ENCODE peak calls at places on chromosomes 6 and 20, in nine cellular contexts. L, S, C, R, F, Z, I, A and N are unnamed samples.

GRCh38 chr20:57711826-57712225 is 2.0 kb upstream of the PMEPA1 start:
- DNase-seq in L (no peak), S (no peak), C (no peak), R (no peak), F (no peak), Z (no peak), I (no peak), A (no peak), N (no peak)

GRCh38 chr6:132604635-132605150 is 15.2 kb upstream of the TAAR5 start:
- DNase-seq in L (no peak), S (no peak), C (no peak), R (no peak), F (no peak), Z (no peak), I (no peak), A (no peak), N (no peak)

GRCh38 chr6:26075063-26075717 is 12.0 kb upstream of the HFE start:
- DNase-seq in L (no peak), S (no peak), C (no peak), R (no peak), F (no peak), Z (no peak), I (no peak), A (no peak), N (no peak)

GRCh38 chr6:153003294-153003645 is 761 bp upstream of the MTRF1L start:
- DNase-seq in L (no peak), S (no peak), C (peak), R (no peak), F (peak), Z (peak), I (no peak), A (peak), N (no peak)

GRCh38 chr6:3850451-3851203 is 1.5 kb downstream of the FAM50B start:
- DNase-seq in L (peak), S (no peak), C (no peak), R (peak), F (no peak), Z (no peak), I (no peak), A (no peak), N (no peak)

GRCh38 chr6:39688494-39688893 is 36.7 kb downstream of the KIF6 start:
- DNase-seq in L (no peak), S (no peak), C (no peak), R (no peak), F (peak), Z (peak), I (no peak), A (no peak), N (no peak)

GRCh38 chr6:43990627-43991619 is 136.3 kb downstream of the MRPL14 start:
- DNase-seq in L (no peak), S (no peak), C (peak), R (no peak), F (peak), Z (peak), I (no peak), A (peak), N (peak)

GRCh38 chr6:35360349-35361138 is 18.2 kb downstream of the PPARD start:
- DNase-seq in L (no peak), S (no peak), C (peak), R (no peak), F (no peak), Z (peak), I (no peak), A (peak), N (no peak)

GRCh38 chr20:46027245-46027853 is 1.7 kb upstream of the SLC12A5 start:
- DNase-seq in L (no peak), S (no peak), C (peak), R (no peak), F (peak), Z (peak), I (no peak), A (no peak), N (peak)

GRCh38 chr6:160132297-160132637 is 10.7 kb downstream of the SLC22A1 start:
- DNase-seq in L (no peak), S (no peak), C (no peak), R (no peak), F (no peak), Z (no peak), I (no peak), A (peak), N (no peak)

GRCh38 chr6:117561128-117561527 is 41.2 kb downstream of the GOPC start:
- DNase-seq in L (no peak), S (no peak), C (no peak), R (no peak), F (no peak), Z (peak), I (no peak), A (no peak), N (no peak)

GRCh38 chr6:7150381-7151064 is 42.8 kb downstream of the RREB1 start:
- DNase-seq in L (no peak), S (no peak), C (peak), R (no peak), F (no peak), Z (no peak), I (no peak), A (no peak), N (no peak)

GRCh38 chr20:8473459-8473858 is 341.4 kb downstream of the PLCB1 start:
- DNase-seq in L (no peak), S (no peak), C (peak), R (no peak), F (peak), Z (no peak), I (no peak), A (no peak), N (no peak)